ENCODE peak calls at places on chromosome 22, in eight cellular contexts. C is K562, B is GM23338, R is HepG2, V is SK-N-SH, E is HCT116, D is HL-60, K is GM12878. U is an unnamed sample.

GRCh38 chr22:50530857-50531545 is 1.2 kb upstream of the TYMP start:
- DNase-seq in C (no peak), B (peak; percentile 91), R (peak; percentile 47), V (no peak), E (peak; percentile 76), D (peak; percentile 86), K (no peak), U (no peak)

GRCh38 chr22:19398206-19398605 is 33.3 kb downstream of the HIRA start:
- DNase-seq in C (no peak), B (no peak), R (no peak), V (no peak), E (no peak), D (no peak), K (no peak), U (no peak)

GRCh38 chr22:24028533-24028932 is 17.4 kb downstream of the CABIN1 start:
- DNase-seq in C (no peak), B (no peak), R (no peak), V (no peak), E (no peak), D (no peak), K (no peak), U (no peak)

GRCh38 chr22:37983860-37984791 is at the start of gene SOX10:
- DNase-seq in C (no peak), B (peak; percentile 67), R (no peak), V (no peak), E (no peak), D (no peak), K (no peak), U (no peak)

GRCh38 chr22:46971141-46971775 is 208.8 kb downstream of the TBC1D22A start:
- DNase-seq in C (no peak), B (no peak), R (no peak), V (peak; percentile 68), E (no peak), D (no peak), K (no peak), U (no peak)

GRCh38 chr22:47205562-47205961 is 443.1 kb downstream of the TBC1D22A start:
- DNase-seq in C (no peak), B (no peak), R (no peak), V (no peak), E (no peak), D (no peak), K (no peak), U (no peak)

GRCh38 chr22:24592846-24593809 is at the start of gene LRRC75B:
- DNase-seq in C (peak; percentile 82), B (peak; percentile 92), R (peak; percentile 85), V (peak; percentile 99), E (peak; percentile 47), D (peak; percentile 67), K (no peak), U (no peak)

GRCh38 chr22:39209756-39210155 is 35.0 kb downstream of the PDGFB start:
- DNase-seq in C (no peak), B (no peak), R (no peak), V (no peak), E (no peak), D (no peak), K (no peak), U (no peak)

GRCh38 chr22:43467171-43467570 is 55.4 kb downstream of the MPPED1 start:
- DNase-seq in C (no peak), B (no peak), R (no peak), V (no peak), E (no peak), D (no peak), K (no peak), U (no peak)

GRCh38 chr22:50699001-50699753 is 26.6 kb downstream of the SHANK3 start:
- DNase-seq in C (no peak), B (no peak), R (no peak), V (no peak), E (no peak), D (no peak), K (no peak), U (no peak)

GRCh38 chr22:49968313-49968830 is 7.8 kb downstream of the PIM3 start:
- DNase-seq in C (no peak), B (no peak), R (no peak), V (peak; percentile 33), E (no peak), D (no peak), K (no peak), U (no peak)

GRCh38 chr22:39133871-39134270 is 18.6 kb downstream of the CBX7 start:
- DNase-seq in C (no peak), B (no peak), R (no peak), V (no peak), E (no peak), D (no peak), K (no peak), U (no peak)

GRCh38 chr22:46413725-46414379 is 78.3 kb downstream of the TRMU start:
- DNase-seq in C (no peak), B (no peak), R (no peak), V (no peak), E (no peak), D (no peak), K (no peak), U (no peak)

GRCh38 chr22:39182478-39183030 is 30.1 kb upstream of the CBX7 start:
- DNase-seq in C (no peak), B (no peak), R (no peak), V (no peak), E (no peak), D (no peak), K (no peak), U (no peak)

GRCh38 chr22:19568337-19569311 is 44.4 kb upstream of the CLDN5 start:
- DNase-seq in C (peak; percentile 33), B (no peak), R (no peak), V (no peak), E (no peak), D (no peak), K (no peak), U (no peak)

GRCh38 chr22:46297151-46297819 is 615 bp downstream of the GTSE1 start:
- DNase-seq in C (peak; percentile 29), B (peak; percentile 54), R (peak; percentile 11), V (no peak), E (no peak), D (no peak), K (no peak), U (no peak)

GRCh38 chr22:24500251-24500820 is 5.2 kb downstream of the UPB1 start:
- DNase-seq in C (no peak), B (no peak), R (peak; percentile 66), V (no peak), E (no peak), D (no peak), K (no peak), U (no peak)

GRCh38 chr22:50296658-50297490 is 10.6 kb downstream of the PLXNB2 start:
- DNase-seq in C (peak; percentile 31), B (no peak), R (peak; percentile 30), V (no peak), E (no peak), D (no peak), K (no peak), U (no peak)

GRCh38 chr22:42743501-42743991 is 22.9 kb upstream of the A4GALT start:
- DNase-seq in C (no peak), B (peak; percentile 48), R (peak; percentile 83), V (no peak), E (no peak), D (no peak), K (no peak), U (no peak)

GRCh38 chr22:38873469-38874411 is 1.7 kb upstream of the CBX6 start:
- DNase-seq in C (no peak), B (no peak), R (no peak), V (no peak), E (no peak), D (no peak), K (peak; percentile 59), U (no peak)

GRCh38 chr22:25637032-25637431 is 72.6 kb downstream of the GRK3 start:
- DNase-seq in C (no peak), B (no peak), R (no peak), V (no peak), E (no peak), D (no peak), K (no peak), U (no peak)

GRCh38 chr22:49824936-49825335 is 2.7 kb downstream of the BRD1 start:
- DNase-seq in C (no peak), B (no peak), R (no peak), V (no peak), E (no peak), D (no peak), K (no peak), U (no peak)

GRCh38 chr22:35835998-35836691 is 118.5 kb downstream of the APOL5 start:
- DNase-seq in C (no peak), B (peak; percentile 84), R (peak; percentile 71), V (peak; percentile 51), E (peak; percentile 68), D (no peak), K (no peak), U (no peak)

GRCh38 chr22:45911601-45912271 is 65.2 kb downstream of the WNT7B start:
- DNase-seq in C (no peak), B (no peak), R (peak; percentile 6), V (no peak), E (no peak), D (peak; percentile 56), K (no peak), U (no peak)

GRCh38 chr22:47165338-47165931 is 403.0 kb downstream of the TBC1D22A start:
- DNase-seq in C (no peak), B (no peak), R (no peak), V (no peak), E (no peak), D (no peak), K (no peak), U (no peak)

GRCh38 chr22:32836286-32836859 is 34.9 kb downstream of the TIMP3 start:
- DNase-seq in C (peak; percentile 54), B (peak; percentile 68), R (peak; percentile 11), V (peak; percentile 51), E (no peak), D (no peak), K (no peak), U (no peak)
- TF ChIP-seq POLR2AphosphoS5 in C (no peak), B (no peak), R (no peak), V (no peak), E (no peak), D (no peak), K (no peak), U (no peak)

DNA sequence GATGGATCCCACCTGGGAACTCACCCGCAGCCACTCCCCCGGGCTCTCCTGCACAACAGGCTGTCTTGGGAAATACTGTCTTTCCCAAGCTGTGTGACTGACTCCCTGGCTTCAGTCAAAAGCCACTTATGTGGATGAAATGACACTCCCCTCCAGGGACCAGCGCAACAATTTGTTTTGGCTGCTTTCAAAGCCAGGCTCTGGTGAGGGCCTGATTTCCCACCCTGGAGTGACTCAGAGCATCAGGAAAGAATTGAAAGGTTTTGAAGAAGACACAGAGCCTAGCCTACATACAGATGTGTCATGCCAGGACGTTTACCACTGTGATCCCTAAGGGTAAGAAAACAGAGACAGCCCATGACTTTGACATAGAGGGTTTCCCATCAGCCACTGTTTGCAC is 550.5 kb downstream of the MIAT start:
- DNase-seq in C (no peak), B (no peak), R (no peak), V (no peak), E (no peak), D (no peak), K (no peak), U (no peak)
- TF ChIP-seq REST in C (no peak), B (no peak), R (no peak), V (no peak), E (no peak), D (no peak), K (no peak), U (no peak)

GRCh38 chr22:30266445-30267381 is at the start of gene OSM:
- DNase-seq in C (no peak), B (no peak), R (no peak), V (no peak), E (no peak), D (peak; percentile 75), K (no peak), U (no peak)
- TF ChIP-seq POLR2AphosphoS5 in C (no peak), B (no peak), R (no peak), V (no peak), E (no peak), D (peak; percentile 97), K (no peak), U (no peak)

GRCh38 chr22:44888491-44888941 is 121.3 kb downstream of the PHF21B start:
- DNase-seq in C (no peak), B (peak; percentile 56), R (no peak), V (no peak), E (no peak), D (no peak), K (no peak), U (no peak)
- TF ChIP-seq REST in C (no peak), B (no peak), R (no peak), V (no peak), E (no peak), D (no peak), K (no peak), U (no peak)